ENCODE peak calls at places on chromosomes 6 and 20, in eight cellular contexts. X is GM12865, I is cardiac fibroblast, N is GM12878, K is breast epithelium, L is fibroblast of pulmonary artery, E is astrocyte of the cerebellum, M is Panc1. A is an unnamed sample.

GRCh38 chr6:1766663-1767062 is 156.9 kb downstream of the FOXC1 start:
- DNase-seq in L (peak), E (no peak), N (no peak), M (no peak), K (no peak), I (peak), X (no peak), A (no peak)

GRCh38 chr6:56806368-56806767 is 148.5 kb upstream of the BEND6 start:
- DNase-seq in K (no peak), N (no peak), E (no peak), I (no peak), M (no peak), X (no peak), L (no peak), A (no peak)

GRCh38 chr20:54268941-54269340 is 61.1 kb downstream of the PFDN4 start:
- DNase-seq in X (no peak), I (no peak), M (no peak), N (no peak), L (no peak), K (no peak), E (no peak), A (no peak)

GRCh38 chr6:75130784-75131183 is 75.1 kb downstream of the COL12A1 start:
- DNase-seq in L (peak), M (no peak), E (no peak), I (peak), X (no peak), K (no peak), N (no peak), A (no peak)

GRCh38 chr20:56322661-56323060 is 36.1 kb upstream of the FAM210B start:
- DNase-seq in L (no peak), E (no peak), M (no peak), K (no peak), N (no peak), X (no peak), I (no peak), A (no peak)

GRCh38 chr6:88641178-88641903 is 322.1 kb downstream of the RNGTT start:
- DNase-seq in E (no peak), L (no peak), I (no peak), N (peak), M (no peak), X (peak), K (no peak), A (peak)

GRCh38 chr6:163568275-163568674 is 153.8 kb downstream of the QKI start:
- DNase-seq in K (no peak), X (no peak), I (no peak), E (no peak), L (no peak), M (no peak), N (no peak), A (no peak)

GRCh38 chr6:53888931-53889330 is 94.1 kb downstream of the LRRC1 start:
- DNase-seq in K (no peak), N (no peak), I (peak), X (no peak), L (no peak), M (no peak), E (no peak), A (no peak)

GRCh38 chr6:38068854-38069253 is 249.3 kb downstream of the ZFAND3 start:
- DNase-seq in I (peak), L (no peak), N (no peak), E (no peak), X (no peak), M (no peak), K (no peak), A (no peak)

GRCh38 chr20:1370548-1371110 is 22.2 kb downstream of the FKBP1A start:
- DNase-seq in N (no peak), M (no peak), L (peak), I (peak), X (no peak), K (no peak), E (no peak), A (no peak)

GRCh38 chr20:723756-724155 is 44.5 kb downstream of the SLC52A3 start:
- DNase-seq in E (no peak), K (no peak), M (no peak), N (no peak), I (no peak), X (no peak), L (no peak), A (no peak)

GRCh38 chr20:2521369-2522305 is 12.9 kb upstream of the ZNF343 start:
- DNase-seq in I (peak), K (no peak), X (peak), M (no peak), L (peak), N (no peak), E (peak), A (peak)

GRCh38 chr6:25793970-25794369 is 37.9 kb downstream of the SLC17A1 start:
- DNase-seq in M (no peak), K (no peak), I (no peak), N (no peak), L (peak), E (no peak), X (no peak), A (no peak)

GRCh38 chr6:1164600-1164999 is 147.3 kb upstream of the FOXQ1 start:
- DNase-seq in I (no peak), K (no peak), X (no peak), N (no peak), E (no peak), L (no peak), M (no peak), A (no peak)

GRCh38 chr6:102812242-102812641 is 1418.7 kb downstream of the GRIK2 start:
- DNase-seq in E (no peak), L (no peak), X (no peak), N (no peak), K (no peak), M (no peak), I (peak), A (no peak)

GRCh38 chr20:50913976-50914375 is 17.3 kb downstream of the ADNP start:
- DNase-seq in E (no peak), I (peak), L (peak), X (peak), K (no peak), M (no peak), N (no peak), A (no peak)

GRCh38 chr6:100101656-100102055 is 107.6 kb upstream of the MCHR2 start:
- DNase-seq in E (no peak), L (no peak), I (no peak), K (no peak), X (no peak), N (no peak), M (no peak), A (no peak)

GRCh38 chr6:100096936-100097335 is 102.9 kb upstream of the MCHR2 start:
- DNase-seq in K (no peak), X (no peak), E (no peak), L (no peak), N (no peak), M (no peak), I (no peak), A (no peak)

GRCh38 chr6:100100776-100101175 is 106.8 kb upstream of the MCHR2 start:
- DNase-seq in K (no peak), I (no peak), N (no peak), X (no peak), E (no peak), L (no peak), M (no peak), A (no peak)

GRCh38 chr6:100096356-100096755 is 102.3 kb upstream of the MCHR2 start:
- DNase-seq in M (no peak), X (no peak), K (no peak), E (no peak), I (no peak), L (no peak), N (no peak), A (no peak)

GRCh38 chr6:100099189-100100074 is 105.4 kb upstream of the MCHR2 start:
- DNase-seq in N (no peak), X (peak), K (no peak), M (no peak), I (peak), E (no peak), L (peak), A (peak)
- TF ChIP-seq CTCF in N (peak), X (peak), K (no peak), M (peak), I (peak), E (no peak), L (peak), A (no peak)

GRCh38 chr6:33672808-33673207 is 38.7 kb downstream of the UQCC2 start:
- DNase-seq in L (peak), M (peak), N (no peak), I (peak), E (peak), X (peak), K (no peak), A (peak)
- TF ChIP-seq CTCF in L (peak), M (no peak), N (peak), I (peak), E (peak), X (peak), K (no peak), A (no peak)

GRCh38 chr6:74087898-74088297 is 391.9 kb downstream of the CD109 start:
- DNase-seq in E (no peak), I (peak), L (peak), N (no peak), X (no peak), K (no peak), M (no peak), A (no peak)
- TF ChIP-seq CTCF in E (no peak), I (no peak), L (peak), N (no peak), X (no peak), K (no peak), M (peak), A (no peak)

DNA sequence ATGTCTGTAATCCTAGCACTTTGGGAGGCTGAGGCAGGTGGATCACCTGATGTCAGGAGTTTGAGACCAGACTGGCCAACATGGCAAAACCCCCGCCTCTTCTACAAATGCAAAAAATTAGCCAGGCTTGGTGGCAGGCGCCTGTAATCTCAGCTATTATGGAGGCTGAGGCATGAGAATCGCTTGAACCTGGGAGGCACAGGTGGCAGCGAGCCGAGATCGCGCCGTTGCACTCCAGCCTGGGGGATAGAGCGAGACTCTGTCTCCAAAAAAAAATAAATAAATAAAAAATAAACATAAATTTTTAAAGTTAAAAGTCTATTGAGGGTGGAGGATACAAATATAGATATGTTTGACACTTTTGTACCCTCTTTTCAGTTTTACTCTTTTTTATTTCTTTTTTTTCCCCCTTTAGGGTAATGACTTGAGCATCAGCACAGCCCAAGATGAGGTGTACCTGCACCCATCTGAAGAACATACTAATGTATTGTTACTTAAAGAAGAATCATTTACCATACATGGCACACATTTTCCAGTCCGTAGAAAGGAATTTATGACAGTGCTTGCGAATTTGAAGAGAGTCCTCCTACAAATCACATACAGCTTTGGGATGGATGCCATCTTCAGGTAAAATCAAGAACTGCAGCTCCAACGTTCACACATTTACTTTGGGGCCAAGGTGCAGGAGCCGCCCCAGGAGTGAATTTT is 368.9 kb downstream of the LAMA2 start:
- DNase-seq in M (peak), L (peak), X (peak), N (peak), E (peak), K (no peak), I (peak), A (peak)
- TF ChIP-seq CTCF in M (peak), L (peak), X (peak), N (peak), E (peak), K (peak), I (peak), A (peak)

DNA sequence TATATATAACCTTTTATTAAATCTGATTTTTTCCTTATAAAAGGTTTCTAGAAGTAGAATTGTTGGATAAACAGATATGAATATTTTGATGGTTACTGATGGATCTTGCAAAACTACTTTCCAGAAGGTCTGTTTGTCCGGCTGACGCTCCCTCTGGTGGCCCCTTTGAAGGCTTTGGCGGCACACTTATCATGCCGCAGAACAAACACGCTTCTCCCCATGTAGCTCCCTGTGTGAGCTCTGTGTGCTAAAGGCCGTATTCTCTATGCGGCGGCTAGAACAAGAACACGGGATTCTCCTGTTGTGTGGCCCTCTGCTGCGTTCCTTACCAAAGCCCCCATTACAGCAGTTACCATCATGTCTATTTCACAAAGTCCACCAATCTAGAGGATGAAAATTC is 30.0 kb downstream of the PPP1R3G start:
- DNase-seq in K (no peak), M (no peak), E (peak), N (no peak), X (no peak), L (peak), I (peak), A (no peak)
- TF ChIP-seq CTCF in K (no peak), M (no peak), E (peak), N (no peak), X (no peak), L (peak), I (peak), A (no peak)